ENCODE peak calls at places on chromosomes 2 and 18, in five cellular contexts. E, N, J, H and W are unnamed samples. For H3K4me1 and H3K27me3, the result is how much of the 10 kb centered on the place peaks cover.

GRCh38 chr18:61039251-61039650 is 294.0 kb upstream of the CDH20 start:
- DNase-seq in E (no peak), N (no peak), H (no peak), J (no peak), W (no peak)

GRCh38 chr2:71629273-71629672 is 175.9 kb downstream of the DYSF start:
- DNase-seq in N (no peak), J (no peak), H (no peak), E (no peak), W (no peak)

GRCh38 chr18:24118750-24119577 is 19.9 kb upstream of the CABYR start:
- DNase-seq in J (peak), E (peak), N (peak), H (peak), W (peak)

GRCh38 chr18:24019641-24020331 is 5.2 kb downstream of the TTC39C start:
- DNase-seq in N (peak), E (no peak), J (peak), H (no peak), W (peak)

GRCh38 chr2:239012228-239012627 is 164.3 kb downstream of the TWIST2 start:
- DNase-seq in H (no peak), N (no peak), E (no peak), J (no peak), W (no peak)

GRCh38 chr2:148819019-148819418 is 56.0 kb upstream of the KIF5C start:
- DNase-seq in N (no peak), E (no peak), H (no peak), J (no peak), W (no peak)

GRCh38 chr2:98463081-98463481 is 18.4 kb downstream of the INPP4A start:
- DNase-seq in E (no peak), N (no peak), J (peak), H (no peak), W (no peak)

GRCh38 chr18:7325126-7325430 is 94.2 kb downstream of the LRRC30 start:
- DNase-seq in E (no peak), N (no peak), J (no peak), H (no peak), W (no peak)

GRCh38 chr2:220315098-220315785 is 687.8 kb downstream of the SLC4A3 start:
- DNase-seq in E (no peak), J (no peak), N (no peak), H (no peak), W (no peak)

GRCh38 chr2:68478688-68479087 is 11.3 kb downstream of the APLF start:
- DNase-seq in E (no peak), J (no peak), N (no peak), H (no peak), W (no peak)

GRCh38 chr2:162092656-162093556 is 18.9 kb upstream of the DPP4 start:
- DNase-seq in J (no peak), H (no peak), E (no peak), N (peak), W (no peak)

GRCh38 chr2:121334581-121335293 is 49.7 kb upstream of the TFCP2L1 start:
- DNase-seq in J (no peak), E (no peak), N (no peak), H (no peak), W (no peak)

GRCh38 chr18:28404721-28405120 is 227.8 kb upstream of the CDH2 start:
- DNase-seq in H (no peak), J (no peak), N (no peak), E (no peak), W (no peak)

GRCh38 chr2:217652761-217653160 is 350.0 kb downstream of the TNS1 start:
- DNase-seq in J (no peak), E (no peak), N (peak), H (no peak), W (no peak)

GRCh38 chr18:55781481-55781957 is 193.5 kb upstream of the TCF4 start:
- DNase-seq in J (no peak), E (peak), N (peak), H (no peak), W (no peak)

GRCh38 chr2:181189932-181190331 is 209.5 kb downstream of the UBE2E3 start:
- DNase-seq in N (peak), H (no peak), E (no peak), J (no peak), W (no peak)

GRCh38 chr18:73245345-73245744 is 377.6 kb upstream of the NETO1 start:
- DNase-seq in J (no peak), N (no peak), H (no peak), E (no peak), W (no peak)

GRCh38 chr2:64594563-64594989 is 59.1 kb downstream of the SERTAD2 start:
- DNase-seq in J (no peak), H (no peak), N (peak), E (peak), W (no peak)

GRCh38 chr2:119352357-119352756 is 14.3 kb downstream of the C2orf76 start:
- DNase-seq in H (no peak), J (no peak), E (no peak), N (no peak), W (no peak)

GRCh38 chr2:69021027-69021426 is 8.0 kb downstream of the ANTXR1 start:
- DNase-seq in J (no peak), H (no peak), N (no peak), E (no peak), W (no peak)

GRCh38 chr2:109436635-109437225 is 177.0 kb downstream of the SEPTIN10 start:
- DNase-seq in H (peak), E (no peak), J (no peak), N (no peak), W (no peak)

GRCh38 chr2:8234757-8235374 is 447.0 kb upstream of the ID2 start:
- DNase-seq in J (no peak), E (peak), H (no peak), N (no peak), W (no peak)

GRCh38 chr2:220789961-220790360 is 782.1 kb downstream of the EPHA4 start:
- DNase-seq in H (no peak), E (peak), J (no peak), N (peak), W (no peak)

GRCh38 chr2:161077367-161078210 is 82.6 kb upstream of the TANK start:
- DNase-seq in E (no peak), N (peak), J (peak), H (no peak), W (peak)

GRCh38 chr2:156320491-156320896 is 12.0 kb downstream of the NR4A2 start:
- DNase-seq in H (peak), N (peak), E (no peak), J (no peak), W (no peak)

GRCh38 chr2:114170070-114170469 is 272.4 kb upstream of the DPP10 start:
- DNase-seq in N (no peak), J (no peak), H (no peak), E (no peak), W (peak)

GRCh38 chr2:26178746-26179436 is 6.0 kb downstream of the GAREM2 start:
- DNase-seq in N (no peak), H (peak), E (no peak), J (peak), W (no peak)

DNA sequence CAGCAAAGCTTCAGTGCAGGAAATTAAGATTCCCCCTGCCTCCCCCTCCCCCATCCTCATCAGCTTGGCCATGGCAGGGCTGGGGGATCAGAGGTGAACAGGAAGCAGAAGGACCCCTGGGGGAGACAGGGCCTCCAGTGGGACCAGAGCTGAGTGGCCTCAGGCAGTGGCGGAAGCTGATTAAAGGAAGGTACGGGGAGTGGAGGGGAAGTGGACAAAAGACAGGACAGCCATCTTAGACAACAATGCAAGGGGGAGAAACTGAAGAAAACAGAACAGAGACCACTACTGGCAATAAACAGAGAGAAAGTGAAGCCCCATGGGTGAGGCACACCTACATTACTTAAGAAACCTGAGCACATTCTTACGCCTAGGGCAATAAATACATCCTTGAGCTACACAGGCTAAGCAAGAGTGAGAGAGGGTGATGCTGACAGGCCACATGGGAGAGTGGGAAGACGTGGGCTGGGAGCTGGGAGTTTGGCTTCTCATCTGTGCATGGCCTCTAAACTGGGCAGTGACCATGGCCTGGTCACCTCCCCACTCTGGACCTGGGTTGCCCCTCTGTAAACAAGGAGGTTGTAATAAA is 59.6 kb downstream of the BCL11A start:
- DNase-seq in N (no peak), H (no peak), J (no peak), E (no peak), W (no peak)
- H3K4me1 ChIP-seq in N (under half), H (under half), J (under half), E (under half), W (under half)

GRCh38 chr2:231013820-231014219 is 17.9 kb downstream of the SPATA3 start:
- DNase-seq in J (no peak), E (no peak), N (no peak), H (no peak), W (no peak)

GRCh38 chr2:231018184-231018583 is 19.1 kb upstream of the C2orf72 start:
- DNase-seq in N (no peak), J (no peak), H (no peak), E (no peak), W (no peak)

GRCh38 chr2:231017250-231017636 is 20.1 kb upstream of the C2orf72 start:
- DNase-seq in J (peak), N (no peak), H (no peak), E (no peak), W (no peak)

GRCh38 chr2:231015462-231015861 is 19.5 kb downstream of the SPATA3 start:
- DNase-seq in E (no peak), N (no peak), J (no peak), H (no peak), W (no peak)

GRCh38 chr2:231016576-231017249 is 20.6 kb upstream of the C2orf72 start:
- DNase-seq in J (no peak), N (no peak), E (no peak), H (no peak), W (no peak)
- H3K27me3 ChIP-seq in J (under half), N (under half), E (under half), H (under half), W (under half)

GRCh38 chr18:12640881-12641200 is 17.1 kb downstream of the SPIRE1 start:
- DNase-seq in E (no peak), J (no peak), N (no peak), H (no peak), W (no peak)

GRCh38 chr18:12639990-12640880 is 17.7 kb downstream of the SPIRE1 start:
- DNase-seq in H (no peak), J (no peak), E (peak), N (peak), W (no peak)

GRCh38 chr18:12637393-12637792 is 20.5 kb downstream of the SPIRE1 start:
- DNase-seq in J (no peak), H (no peak), N (no peak), E (no peak), W (no peak)

GRCh38 chr18:12637901-12638633 is 19.8 kb downstream of the SPIRE1 start:
- DNase-seq in H (no peak), J (no peak), N (peak), E (no peak), W (no peak)

DNA sequence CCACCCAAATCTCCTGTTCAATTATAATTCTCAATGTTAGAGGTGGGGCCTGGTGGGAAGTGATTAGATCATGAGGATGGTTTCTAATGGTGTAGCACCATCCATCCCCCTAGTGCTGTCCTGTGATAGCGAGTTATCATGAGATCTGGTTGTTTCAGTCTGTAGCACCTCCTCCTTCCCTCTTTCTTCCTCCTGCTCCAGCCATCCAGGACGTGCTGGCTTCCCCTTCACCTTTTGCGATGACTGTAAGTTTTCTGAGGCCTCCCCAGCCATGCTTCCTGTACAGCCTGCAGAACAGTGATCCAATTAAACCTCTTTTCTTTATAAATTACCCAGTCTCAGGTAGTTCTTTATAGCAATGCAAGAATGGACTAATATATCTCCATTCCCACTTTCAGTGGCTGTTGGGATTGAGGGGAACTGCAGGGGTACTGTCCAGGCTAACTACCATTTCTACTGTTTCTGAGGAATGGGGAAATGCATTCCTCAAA is 19.2 kb downstream of the SPIRE1 start:
- DNase-seq in H (no peak), E (no peak), J (no peak), N (no peak), W (no peak)
- H3K4me1 ChIP-seq in H (under half), E (under half), J (under half), N (under half), W (under half)

GRCh38 chr2:241864897-241865213 is 4.7 kb upstream of the RTP5 start:
- DNase-seq in H (no peak), N (no peak), E (no peak), J (no peak), W (no peak)
- H3K27me3 ChIP-seq in H (under half), N (under half), E (under half), J (under half), W (under half)

DNA sequence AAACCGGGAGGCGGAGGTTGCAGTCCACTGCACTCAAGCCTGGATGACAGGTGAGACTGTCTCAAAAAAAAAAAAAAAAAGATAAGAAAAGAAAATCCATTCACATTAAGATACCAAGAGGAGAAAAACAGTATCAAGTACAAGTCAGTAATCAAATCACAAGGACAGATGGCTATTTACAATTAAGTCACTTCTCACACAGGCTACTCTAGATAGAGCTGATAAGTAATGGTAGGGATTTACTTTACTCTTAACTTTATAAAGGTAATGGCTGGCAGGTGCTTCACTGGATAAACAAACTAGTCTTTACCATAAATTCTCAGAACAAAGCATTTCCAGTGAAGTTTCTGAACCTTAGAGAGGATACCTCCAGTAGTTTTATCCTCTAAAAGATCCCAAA is 11.5 kb downstream of the SF3B1 start:
- DNase-seq in J (no peak), N (no peak), H (no peak), E (no peak), W (no peak)
- H3K4me1 ChIP-seq in J (under half), N (under half), H (half or more), E (under half), W (under half)

DNA sequence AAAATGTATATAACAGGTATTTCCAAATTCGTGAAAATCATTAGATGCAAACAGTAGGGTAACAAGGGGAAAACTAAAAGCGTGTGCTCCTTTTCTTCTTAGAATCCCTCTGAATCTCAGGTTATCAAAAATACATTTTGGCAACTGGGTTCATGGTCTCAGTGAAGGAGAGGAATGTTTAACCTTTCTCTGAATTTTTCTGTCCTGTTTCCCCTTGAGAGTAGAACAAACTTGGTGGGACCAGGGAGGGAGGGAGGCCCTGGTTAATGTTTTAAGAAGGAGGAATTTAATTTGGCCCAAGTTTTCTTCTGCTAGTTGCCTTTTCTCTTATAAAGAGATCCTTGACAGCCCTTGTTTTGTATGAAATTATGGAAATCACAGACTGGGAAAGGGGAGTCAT is 12.2 kb upstream of the POU3F3 start:
- DNase-seq in H (no peak), N (no peak), J (no peak), E (no peak), W (no peak)
- H3K27me3 ChIP-seq in H (half or more), N (under half), J (under half), E (half or more), W (under half)